ENCODE peak calls at places on chromosome 19, in nine cellular contexts. O, Q, C, K, J, T, G, R and A are unnamed samples. For H3K4me1, the result is how much of the 10 kb centered on the place peaks cover.

GRCh38 chr19:18503337-18503970 is 18.4 kb downstream of the ELL start:
- DNase-seq in C (no peak), G (peak), K (no peak), Q (no peak), J (no peak), T (no peak), R (no peak), O (no peak), A (no peak)

GRCh38 chr19:35673121-35673804 is 6.9 kb downstream of the UPK1A start:
- DNase-seq in J (peak), G (peak), K (peak), Q (peak), O (no peak), T (peak), R (peak), C (peak), A (no peak)

GRCh38 chr19:35805518-35806102 is 7.0 kb downstream of the PRODH2 start:
- DNase-seq in J (no peak), K (no peak), R (no peak), O (no peak), Q (no peak), T (no peak), C (no peak), G (no peak), A (no peak)

GRCh38 chr19:11248852-11249251 is 9.4 kb downstream of the ANGPTL8 start:
- DNase-seq in T (no peak), R (no peak), C (no peak), Q (no peak), K (no peak), O (no peak), G (no peak), J (no peak), A (no peak)

GRCh38 chr19:45716314-45717130 is 14.2 kb downstream of the FBXO46 start:
- DNase-seq in T (peak), J (peak), Q (peak), K (no peak), G (no peak), R (no peak), C (peak), O (no peak), A (no peak)

GRCh38 chr19:46812898-46813569 is 24.6 kb upstream of the SLC1A5 start:
- DNase-seq in R (no peak), O (peak), K (no peak), T (peak), J (no peak), C (no peak), G (peak), Q (no peak), A (peak)

GRCh38 chr19:33392341-33393285 is 19.1 kb downstream of the CEBPG start:
- DNase-seq in Q (no peak), R (peak), G (peak), K (no peak), J (no peak), T (no peak), O (peak), C (peak), A (peak)

GRCh38 chr19:40982594-40983101 is 8.4 kb upstream of the CYP2B6 start:
- DNase-seq in R (no peak), Q (peak), G (no peak), T (no peak), C (no peak), O (no peak), K (peak), J (peak), A (no peak)

GRCh38 chr19:48111280-48111679 is 663 bp upstream of the PLA2G4C start:
- DNase-seq in R (no peak), K (no peak), G (no peak), Q (no peak), T (no peak), J (peak), O (no peak), C (no peak), A (no peak)

DNA sequence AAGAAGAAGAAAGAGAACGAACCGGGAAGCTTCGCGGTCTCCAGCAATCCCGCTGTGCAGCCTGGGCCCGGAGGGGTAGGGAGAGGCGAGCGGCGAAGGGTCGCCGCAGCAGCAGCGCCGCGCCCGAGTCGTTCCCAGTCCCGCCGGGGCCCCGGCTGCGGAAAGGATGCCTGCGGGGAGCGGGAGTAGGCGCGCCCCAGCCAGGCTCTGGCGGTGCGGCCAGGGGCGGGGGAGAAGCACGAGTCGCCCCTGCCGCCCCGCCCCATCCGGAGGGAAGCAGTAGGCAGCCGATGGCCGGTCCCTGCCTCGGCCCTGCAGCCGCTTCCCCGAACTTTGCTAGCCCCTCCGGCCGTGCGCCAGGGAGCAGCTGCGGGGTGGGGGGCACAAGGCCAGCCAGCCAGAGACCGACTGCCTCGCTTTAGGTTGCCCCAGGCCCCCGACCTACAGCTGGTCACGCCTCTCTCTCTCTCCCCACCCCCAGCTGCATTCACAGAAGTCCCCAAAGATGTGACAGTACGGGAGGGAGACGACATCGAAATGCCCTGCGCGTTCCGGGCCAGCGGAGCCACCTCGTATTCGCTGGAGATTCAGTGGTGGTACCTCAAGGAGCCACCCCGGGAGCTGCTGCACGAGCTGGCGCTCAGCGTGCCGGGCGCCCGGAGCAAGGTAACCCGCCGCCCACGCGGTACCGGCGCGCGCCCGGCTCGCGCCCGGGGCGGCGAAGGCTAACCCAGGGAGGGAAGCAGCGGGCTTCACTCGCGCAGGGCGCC is 1.1 kb downstream of the VSTM2B start:
- DNase-seq in G (no peak), Q (no peak), C (no peak), R (no peak), J (peak), T (peak), K (no peak), O (no peak), A (peak)
- H3K4me1 ChIP-seq in G (under half), Q (under half), C (under half), R (under half), J (under half), T (under half), K (under half), O (under half), A (under half)

GRCh38 chr19:56089344-56089743 is 31.8 kb downstream of the ZNF787 start:
- DNase-seq in O (no peak), K (no peak), C (no peak), R (no peak), G (no peak), J (no peak), T (no peak), Q (no peak), A (no peak)
- H3K4me1 ChIP-seq in O (under half), K (under half), C (under half), R (under half), G (under half), J (under half), T (under half), Q (under half), A (under half)

GRCh38 chr19:6100284-6100915 is 9.9 kb downstream of the RFX2 start:
- DNase-seq in C (peak), O (peak), J (peak), T (no peak), R (no peak), Q (no peak), G (peak), K (no peak), A (peak)

GRCh38 chr19:6098574-6098973 is 11.7 kb downstream of the RFX2 start:
- DNase-seq in Q (no peak), C (no peak), R (no peak), T (no peak), J (no peak), K (no peak), O (peak), G (no peak), A (no peak)

GRCh38 chr19:6099037-6099436 is 11.3 kb downstream of the RFX2 start:
- DNase-seq in G (no peak), Q (no peak), R (no peak), J (no peak), O (no peak), K (no peak), T (no peak), C (no peak), A (no peak)

GRCh38 chr19:6101291-6101690 is 9.0 kb downstream of the RFX2 start:
- DNase-seq in T (no peak), J (no peak), G (no peak), K (peak), O (no peak), C (no peak), R (no peak), Q (no peak), A (no peak)

DNA sequence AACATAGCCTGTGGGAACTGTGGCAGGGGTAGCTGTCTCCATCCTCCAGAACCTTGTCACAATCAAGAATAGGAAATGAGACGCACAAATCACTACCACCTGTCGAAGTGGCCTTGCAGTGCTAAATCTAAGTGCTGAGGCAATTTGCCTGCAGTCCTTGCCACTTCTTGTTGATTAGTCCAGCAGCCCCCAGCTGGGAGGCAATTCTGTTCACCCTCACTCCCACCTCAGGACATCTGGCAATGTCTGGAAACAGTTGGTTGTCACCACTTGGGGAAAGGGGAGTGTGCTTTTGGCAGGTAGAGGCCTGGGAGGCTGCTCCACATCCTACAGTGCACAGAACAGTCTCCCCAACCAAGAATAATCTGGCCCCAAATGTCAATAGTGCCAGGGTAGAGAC is 10.7 kb downstream of the RFX2 start:
- DNase-seq in J (no peak), R (no peak), Q (no peak), T (no peak), O (peak), G (no peak), C (no peak), K (no peak), A (no peak)
- H3K4me1 ChIP-seq in J (under half), R (under half), Q (under half), T (under half), O (half or more), G (under half), C (under half), K (under half), A (under half)

GRCh38 chr19:6003976-6004375 is 26.0 kb upstream of the RANBP3 start:
- DNase-seq in T (no peak), G (peak), O (no peak), R (no peak), C (no peak), Q (no peak), J (no peak), K (no peak), A (no peak)

GRCh38 chr19:6002591-6002990 is 24.7 kb upstream of the RANBP3 start:
- DNase-seq in Q (no peak), C (no peak), G (peak), K (no peak), T (no peak), R (no peak), O (no peak), J (no peak), A (no peak)

GRCh38 chr19:6006896-6007295 is 29.0 kb upstream of the RANBP3 start:
- DNase-seq in C (no peak), G (no peak), T (no peak), O (no peak), R (no peak), Q (no peak), J (no peak), K (no peak), A (peak)

GRCh38 chr19:6007866-6008265 is 29.9 kb upstream of the RANBP3 start:
- DNase-seq in C (no peak), K (no peak), G (no peak), Q (no peak), T (no peak), J (no peak), O (no peak), R (no peak), A (no peak)

DNA sequence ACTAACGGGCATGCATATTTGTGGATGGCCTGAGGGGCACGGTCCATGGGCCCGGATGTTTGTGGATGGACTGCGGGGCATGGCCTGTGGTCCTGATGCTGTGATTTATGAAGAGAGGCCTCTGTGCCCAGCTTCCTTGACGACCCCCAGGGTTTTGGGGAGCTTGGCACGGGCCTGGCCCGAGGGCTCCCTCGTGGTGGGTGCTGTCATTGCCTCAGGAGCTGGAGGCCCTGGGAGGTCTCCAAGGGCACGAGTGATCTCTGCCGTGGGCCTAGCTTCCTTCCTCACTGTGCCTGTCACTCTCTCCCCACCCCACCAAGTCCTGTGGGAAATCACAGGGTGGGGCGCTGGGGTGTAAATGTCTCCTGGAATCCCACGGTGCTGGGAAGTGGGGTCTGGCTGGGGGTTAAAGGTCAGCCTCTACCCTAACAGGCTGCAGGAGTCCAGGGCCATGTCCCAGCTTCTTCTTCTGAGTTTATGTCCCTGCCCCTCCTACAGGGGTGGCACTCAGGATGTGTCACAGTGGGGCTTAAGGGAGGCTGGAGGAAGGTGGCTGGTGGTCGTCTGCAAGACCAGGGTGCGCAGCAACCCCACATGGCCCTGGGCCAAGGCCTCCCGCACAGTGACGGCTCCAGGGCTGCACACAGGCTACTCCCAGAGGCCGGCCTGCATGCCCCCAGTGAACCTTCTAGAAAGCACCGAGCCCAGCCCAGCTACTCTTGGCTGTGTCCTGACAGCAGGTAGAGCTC is 27.6 kb upstream of the RANBP3 start:
- DNase-seq in Q (no peak), O (no peak), K (no peak), G (no peak), R (no peak), J (no peak), C (no peak), T (no peak), A (no peak)
- H3K4me1 ChIP-seq in Q (under half), O (under half), K (under half), G (under half), R (under half), J (under half), C (under half), T (under half), A (under half)

GRCh38 chr19:17328517-17329060 is 6.1 kb downstream of the ANO8 start:
- DNase-seq in K (no peak), R (peak), O (no peak), C (no peak), G (no peak), J (peak), Q (no peak), T (peak), A (no peak)
- H3K4me1 ChIP-seq in K (under half), R (under half), O (under half), C (under half), G (under half), J (under half), Q (under half), T (under half), A (under half)

DNA sequence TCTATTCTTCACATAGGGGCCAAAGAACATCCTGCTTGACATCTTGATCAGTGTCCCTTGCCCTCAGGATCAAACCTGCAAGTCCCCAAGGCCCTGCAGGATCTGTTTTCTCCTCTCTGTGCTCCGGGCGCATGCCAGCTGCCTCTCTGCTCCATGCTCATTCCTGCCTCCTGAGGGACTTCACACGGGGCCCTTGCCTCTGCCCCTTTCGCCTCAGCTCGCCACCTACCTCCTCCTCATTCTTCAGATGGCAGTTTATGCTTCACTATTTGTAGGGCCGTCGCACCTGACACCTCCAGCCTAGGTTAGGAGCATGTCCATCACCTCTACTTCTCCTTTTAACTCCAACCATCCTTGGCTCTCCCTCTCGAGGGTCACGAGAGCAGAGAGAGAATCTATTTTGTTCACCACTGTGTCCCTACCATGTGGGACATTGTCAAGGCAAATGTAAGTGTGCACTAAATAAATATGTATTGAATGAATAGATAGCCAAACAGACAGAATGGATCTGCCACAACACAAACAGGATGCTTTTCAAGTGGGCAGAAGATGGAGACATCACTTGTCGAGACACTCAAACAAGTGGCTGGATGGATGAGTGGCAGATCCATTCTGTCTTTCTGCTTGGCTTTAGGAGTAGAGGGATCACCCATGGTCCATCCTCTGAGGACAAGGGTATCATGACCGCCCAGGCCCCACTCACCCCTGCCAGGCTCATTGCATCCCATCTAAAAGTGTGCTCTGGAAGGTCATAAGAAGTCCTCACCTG is 29.6 kb downstream of the ACTN4 start:
- DNase-seq in T (no peak), O (no peak), R (no peak), C (no peak), Q (no peak), J (no peak), G (peak), K (no peak), A (peak)
- H3K4me1 ChIP-seq in T (under half), O (half or more), R (half or more), C (half or more), Q (under half), J (under half), G (under half), K (under half), A (half or more)

GRCh38 chr19:13034636-13035035 is 39.4 kb downstream of the NFIX start:
- DNase-seq in G (no peak), O (peak), Q (no peak), C (no peak), J (no peak), K (no peak), T (no peak), R (no peak), A (no peak)

GRCh38 chr19:13032837-13033236 is 37.6 kb downstream of the NFIX start:
- DNase-seq in O (no peak), J (no peak), C (no peak), T (no peak), Q (no peak), G (peak), K (no peak), R (no peak), A (no peak)

GRCh38 chr19:13035820-13036365 is 40.6 kb downstream of the NFIX start:
- DNase-seq in Q (no peak), T (no peak), O (no peak), K (no peak), J (no peak), R (no peak), G (peak), C (no peak), A (no peak)

GRCh38 chr19:13033244-13033643 is 38.0 kb downstream of the NFIX start:
- DNase-seq in K (no peak), T (no peak), G (no peak), R (no peak), C (no peak), J (no peak), Q (no peak), O (no peak), A (no peak)

GRCh38 chr19:13033819-13034611 is 38.7 kb downstream of the NFIX start:
- DNase-seq in G (peak), K (peak), J (peak), C (peak), T (peak), Q (no peak), R (peak), O (peak), A (no peak)
- H3K4me1 ChIP-seq in G (half or more), K (under half), J (under half), C (half or more), T (under half), Q (under half), R (half or more), O (half or more), A (under half)

GRCh38 chr19:5398693-5399057 is 56.5 kb upstream of the ZNRF4 start:
- DNase-seq in K (no peak), J (no peak), O (no peak), T (no peak), R (no peak), G (no peak), Q (no peak), C (no peak), A (no peak)

GRCh38 chr19:5395996-5396939 is 55.7 kb upstream of the PTPRS start:
- DNase-seq in T (peak), Q (no peak), G (no peak), R (no peak), C (no peak), K (no peak), O (no peak), J (peak), A (no peak)

GRCh38 chr19:5395541-5395940 is 54.9 kb upstream of the PTPRS start:
- DNase-seq in K (peak), R (no peak), G (no peak), T (peak), J (no peak), Q (peak), C (no peak), O (no peak), A (no peak)

GRCh38 chr19:5396963-5397362 is 56.4 kb upstream of the PTPRS start:
- DNase-seq in J (no peak), C (no peak), Q (no peak), R (no peak), O (no peak), K (no peak), T (no peak), G (no peak), A (no peak)

GRCh38 chr19:5397804-5398692 is 57.2 kb upstream of the ZNRF4 start:
- DNase-seq in O (no peak), J (peak), G (no peak), R (no peak), T (peak), Q (no peak), K (no peak), C (no peak), A (no peak)
- H3K4me1 ChIP-seq in O (under half), J (under half), G (under half), R (under half), T (half or more), Q (under half), K (under half), C (under half), A (under half)

GRCh38 chr19:38684862-38685665 is 37.6 kb downstream of the ACTN4 start:
- DNase-seq in J (no peak), Q (no peak), T (peak), C (no peak), G (peak), O (no peak), R (no peak), K (no peak), A (no peak)
- H3K4me1 ChIP-seq in J (half or more), Q (half or more), T (under half), C (half or more), G (half or more), O (half or more), R (half or more), K (under half), A (half or more)